ENCODE peak calls at places on chromosomes 13 and 19, in six cellular contexts. One of them, this sample, is unnamed.
A peak's percentile ranks its signal among the peaks of the same experiment; 100 is the strongest.

GRCh38 chr13:101144808-101145419 is 271.4 kb downstream of the NALCN start:
- DNase-seq in breast epithelium: no peak
- DNase-seq in astrocyte of the spinal cord: peak; percentile 74
- DNase-seq in hepatocyte: peak; percentile 83
- DNase-seq in kidney: no peak
- DNase-seq in cardiac muscle cell: peak; percentile 73
- DNase-seq in this sample: peak; percentile 63

GRCh38 chr19:39372047-39372802 is 18.7 kb downstream of the PAF1 start:
- DNase-seq in breast epithelium: peak; percentile 90
- DNase-seq in astrocyte of the spinal cord: peak; percentile 94
- DNase-seq in hepatocyte: peak; percentile 39
- DNase-seq in kidney: peak; percentile 91
- DNase-seq in cardiac muscle cell: peak; percentile 99
- DNase-seq in this sample: peak; percentile 96

GRCh38 chr13:49292742-49293498 is 45.2 kb downstream of the CDADC1 start:
- DNase-seq in breast epithelium: no peak
- DNase-seq in astrocyte of the spinal cord: peak; percentile 89
- DNase-seq in hepatocyte: peak; percentile 74
- DNase-seq in kidney: no peak
- DNase-seq in cardiac muscle cell: peak; percentile 89
- DNase-seq in this sample: peak; percentile 93

GRCh38 chr13:48600374-48601364 is 53.1 kb upstream of the CYSLTR2 start:
- DNase-seq in breast epithelium: no peak
- DNase-seq in astrocyte of the spinal cord: peak; percentile 87
- DNase-seq in hepatocyte: peak; percentile 20
- DNase-seq in kidney: no peak
- DNase-seq in cardiac muscle cell: peak; percentile 96
- DNase-seq in this sample: peak; percentile 92

GRCh38 chr19:45340232-45340898 is at the start of gene KLC3:
- DNase-seq in breast epithelium: no peak
- DNase-seq in astrocyte of the spinal cord: no peak
- DNase-seq in hepatocyte: peak; percentile 85
- DNase-seq in kidney: no peak
- DNase-seq in cardiac muscle cell: no peak
- DNase-seq in this sample: no peak

GRCh38 chr13:57630661-57631606 is 610 bp upstream of the PCDH17 start:
- DNase-seq in breast epithelium: no peak
- DNase-seq in astrocyte of the spinal cord: peak; percentile 67
- DNase-seq in hepatocyte: peak; percentile 35
- DNase-seq in kidney: no peak
- DNase-seq in cardiac muscle cell: peak; percentile 5
- DNase-seq in this sample: peak; percentile 72

GRCh38 chr13:33711441-33711840 is 106.5 kb upstream of the RFC3 start:
- DNase-seq in breast epithelium: no peak
- DNase-seq in astrocyte of the spinal cord: no peak
- DNase-seq in hepatocyte: no peak
- DNase-seq in kidney: no peak
- DNase-seq in cardiac muscle cell: peak; percentile 14
- DNase-seq in this sample: no peak

GRCh38 chr13:113448885-113449692 is 4.2 kb downstream of the ADPRHL1 start:
- DNase-seq in breast epithelium: peak; percentile 55
- DNase-seq in astrocyte of the spinal cord: no peak
- DNase-seq in hepatocyte: peak; percentile 48
- DNase-seq in kidney: peak; percentile 69
- DNase-seq in cardiac muscle cell: no peak
- DNase-seq in this sample: no peak

GRCh38 chr13:112688560-112689497 is 1.0 kb upstream of the ATP11A start:
- DNase-seq in breast epithelium: no peak
- DNase-seq in astrocyte of the spinal cord: peak; percentile 2
- DNase-seq in hepatocyte: no peak
- DNase-seq in kidney: peak; percentile 58
- DNase-seq in cardiac muscle cell: no peak
- DNase-seq in this sample: no peak

GRCh38 chr13:79311456-79311855 is 94.6 kb downstream of the RBM26 start:
- DNase-seq in breast epithelium: no peak
- DNase-seq in astrocyte of the spinal cord: no peak
- DNase-seq in hepatocyte: no peak
- DNase-seq in kidney: no peak
- DNase-seq in cardiac muscle cell: peak; percentile 47
- DNase-seq in this sample: no peak

GRCh38 chr13:59677966-59678814 is 485.5 kb downstream of the DIAPH3 start:
- DNase-seq in breast epithelium: no peak
- DNase-seq in astrocyte of the spinal cord: peak; percentile 71
- DNase-seq in hepatocyte: peak; percentile 72
- DNase-seq in kidney: no peak
- DNase-seq in cardiac muscle cell: peak; percentile 83
- DNase-seq in this sample: peak; percentile 58

GRCh38 chr13:27909378-27909777 is 10.4 kb upstream of the PDX1 start:
- DNase-seq in breast epithelium: no peak
- DNase-seq in astrocyte of the spinal cord: no peak
- DNase-seq in hepatocyte: no peak
- DNase-seq in kidney: no peak
- DNase-seq in cardiac muscle cell: no peak
- DNase-seq in this sample: no peak

GRCh38 chr19:30004403-30004802 is 62.4 kb downstream of the URI1 start:
- DNase-seq in breast epithelium: no peak
- DNase-seq in astrocyte of the spinal cord: no peak
- DNase-seq in hepatocyte: no peak
- DNase-seq in kidney: no peak
- DNase-seq in cardiac muscle cell: no peak
- DNase-seq in this sample: no peak

GRCh38 chr13:102020611-102021216 is 381.1 kb downstream of the FGF14 start:
- DNase-seq in breast epithelium: no peak
- DNase-seq in astrocyte of the spinal cord: peak; percentile 80
- DNase-seq in hepatocyte: no peak
- DNase-seq in kidney: no peak
- DNase-seq in cardiac muscle cell: no peak
- DNase-seq in this sample: peak; percentile 76

GRCh38 chr13:110615322-110616102 is at the start of gene NAXD:
- DNase-seq in breast epithelium: peak; percentile 82
- DNase-seq in astrocyte of the spinal cord: peak; percentile 93
- DNase-seq in hepatocyte: peak; percentile 94
- DNase-seq in kidney: peak; percentile 97
- DNase-seq in cardiac muscle cell: peak; percentile 97
- DNase-seq in this sample: peak; percentile 85
- TF ChIP-seq CTCF in breast epithelium: no peak
- TF ChIP-seq CTCF in astrocyte of the spinal cord: no peak
- TF ChIP-seq CTCF in hepatocyte: no peak
- TF ChIP-seq CTCF in kidney: no peak
- TF ChIP-seq CTCF in cardiac muscle cell: no peak
- TF ChIP-seq CTCF in this sample: no peak

DNA sequence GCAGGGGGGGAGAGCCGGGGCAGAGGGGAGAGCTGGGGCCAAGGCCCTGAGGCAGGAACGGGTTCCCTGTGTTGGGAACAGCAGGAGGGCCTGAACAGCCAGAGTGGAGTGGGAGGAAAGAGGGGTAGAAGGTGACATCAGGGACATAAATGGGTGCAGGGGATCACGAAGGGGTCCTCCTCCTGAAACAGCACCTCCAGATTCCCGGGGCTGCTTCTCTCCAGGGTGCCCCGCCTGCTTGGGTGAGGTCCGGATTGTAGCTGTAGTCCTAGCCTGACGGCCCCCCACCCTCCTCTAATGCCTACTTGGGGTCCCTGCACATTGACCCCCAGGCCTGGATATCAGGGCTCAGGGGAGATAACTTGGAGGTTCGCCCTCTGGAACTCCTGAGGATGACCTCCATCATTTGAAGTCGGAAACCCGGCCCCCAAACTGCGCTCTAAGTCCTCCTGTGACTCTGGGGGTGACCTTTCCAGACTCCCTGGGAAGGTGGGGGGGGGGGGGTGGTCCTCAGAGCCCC is 473 bp upstream of the SCN1B start:
- DNase-seq in breast epithelium: no peak
- DNase-seq in astrocyte of the spinal cord: peak; percentile 26
- DNase-seq in hepatocyte: no peak
- DNase-seq in kidney: no peak
- DNase-seq in cardiac muscle cell: no peak
- DNase-seq in this sample: no peak
- H3K4me3 ChIP-seq in breast epithelium: peak overlapping the region; percentile 87
- H3K4me3 ChIP-seq in astrocyte of the spinal cord: peak overlapping the region; percentile 25
- H3K4me3 ChIP-seq in hepatocyte: no peak overlapping the region
- H3K4me3 ChIP-seq in kidney: no peak overlapping the region
- H3K4me3 ChIP-seq in cardiac muscle cell: peak overlapping the region; percentile 57
- H3K4me3 ChIP-seq in this sample: peak overlapping the region; percentile 32

GRCh38 chr13:71624641-71625040 is 242.4 kb downstream of the DACH1 start:
- DNase-seq in breast epithelium: no peak
- DNase-seq in astrocyte of the spinal cord: no peak
- DNase-seq in hepatocyte: no peak
- DNase-seq in kidney: no peak
- DNase-seq in cardiac muscle cell: peak; percentile 2
- DNase-seq in this sample: no peak

GRCh38 chr13:71619096-71619495 is 247.9 kb downstream of the DACH1 start:
- DNase-seq in breast epithelium: no peak
- DNase-seq in astrocyte of the spinal cord: no peak
- DNase-seq in hepatocyte: no peak
- DNase-seq in kidney: no peak
- DNase-seq in cardiac muscle cell: no peak
- DNase-seq in this sample: no peak

GRCh38 chr13:71625183-71625582 is 241.8 kb downstream of the DACH1 start:
- DNase-seq in breast epithelium: no peak
- DNase-seq in astrocyte of the spinal cord: no peak
- DNase-seq in hepatocyte: no peak
- DNase-seq in kidney: no peak
- DNase-seq in cardiac muscle cell: peak; percentile 9
- DNase-seq in this sample: no peak

GRCh38 chr13:71618154-71618553 is 248.8 kb downstream of the DACH1 start:
- DNase-seq in breast epithelium: no peak
- DNase-seq in astrocyte of the spinal cord: peak; percentile 39
- DNase-seq in hepatocyte: no peak
- DNase-seq in kidney: no peak
- DNase-seq in cardiac muscle cell: peak; percentile 37
- DNase-seq in this sample: peak; percentile 24

DNA sequence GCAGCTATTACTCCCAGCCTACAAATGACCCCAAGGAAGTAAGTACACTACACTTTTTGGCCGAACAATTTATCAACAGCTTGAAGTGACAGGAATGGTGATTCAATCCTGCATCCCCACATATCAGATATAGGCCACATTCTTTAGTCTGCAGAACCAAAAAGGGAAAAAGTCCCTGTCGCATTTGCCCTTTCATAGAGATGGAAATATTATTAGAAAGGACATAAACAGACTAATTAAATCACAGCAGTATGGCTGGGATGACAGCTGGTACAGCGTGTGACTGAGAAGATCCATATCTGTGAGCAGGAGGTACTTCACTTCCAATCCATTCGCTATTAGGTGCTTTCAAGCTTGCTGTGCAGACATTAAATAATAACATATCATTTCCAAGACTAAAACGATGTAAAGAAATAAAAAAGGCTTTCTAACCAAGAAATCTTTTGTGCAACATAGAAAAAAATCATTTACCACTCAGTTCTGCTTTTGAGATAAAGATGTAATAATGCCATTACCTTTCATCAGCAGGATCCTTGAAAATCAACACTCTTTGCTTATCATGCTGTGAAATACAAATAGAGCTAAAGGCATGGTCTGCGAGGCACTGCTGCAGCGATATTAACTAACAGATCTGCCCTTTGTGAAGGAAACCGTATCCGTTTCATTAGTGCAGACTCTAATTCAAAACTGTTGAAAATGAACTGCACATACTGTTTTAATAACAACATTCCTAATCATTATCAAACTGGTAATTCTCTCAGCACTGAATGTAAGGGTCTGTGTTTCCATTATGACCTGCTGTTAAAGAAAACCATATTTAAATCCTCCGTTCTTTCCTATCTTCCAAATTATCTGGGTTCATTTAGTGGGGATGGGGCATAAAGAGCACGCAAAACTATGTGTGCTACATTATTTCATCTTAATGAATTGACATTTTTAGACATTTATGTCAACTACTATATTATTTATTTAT is 245.6 kb downstream of the DACH1 start:
- DNase-seq in breast epithelium: no peak
- DNase-seq in astrocyte of the spinal cord: no peak
- DNase-seq in hepatocyte: no peak
- DNase-seq in kidney: no peak
- DNase-seq in cardiac muscle cell: peak; percentile 5
- DNase-seq in this sample: no peak
- TF ChIP-seq CTCF in breast epithelium: no peak
- TF ChIP-seq CTCF in astrocyte of the spinal cord: no peak
- TF ChIP-seq CTCF in hepatocyte: no peak
- TF ChIP-seq CTCF in kidney: no peak
- TF ChIP-seq CTCF in cardiac muscle cell: no peak
- TF ChIP-seq CTCF in this sample: no peak

DNA sequence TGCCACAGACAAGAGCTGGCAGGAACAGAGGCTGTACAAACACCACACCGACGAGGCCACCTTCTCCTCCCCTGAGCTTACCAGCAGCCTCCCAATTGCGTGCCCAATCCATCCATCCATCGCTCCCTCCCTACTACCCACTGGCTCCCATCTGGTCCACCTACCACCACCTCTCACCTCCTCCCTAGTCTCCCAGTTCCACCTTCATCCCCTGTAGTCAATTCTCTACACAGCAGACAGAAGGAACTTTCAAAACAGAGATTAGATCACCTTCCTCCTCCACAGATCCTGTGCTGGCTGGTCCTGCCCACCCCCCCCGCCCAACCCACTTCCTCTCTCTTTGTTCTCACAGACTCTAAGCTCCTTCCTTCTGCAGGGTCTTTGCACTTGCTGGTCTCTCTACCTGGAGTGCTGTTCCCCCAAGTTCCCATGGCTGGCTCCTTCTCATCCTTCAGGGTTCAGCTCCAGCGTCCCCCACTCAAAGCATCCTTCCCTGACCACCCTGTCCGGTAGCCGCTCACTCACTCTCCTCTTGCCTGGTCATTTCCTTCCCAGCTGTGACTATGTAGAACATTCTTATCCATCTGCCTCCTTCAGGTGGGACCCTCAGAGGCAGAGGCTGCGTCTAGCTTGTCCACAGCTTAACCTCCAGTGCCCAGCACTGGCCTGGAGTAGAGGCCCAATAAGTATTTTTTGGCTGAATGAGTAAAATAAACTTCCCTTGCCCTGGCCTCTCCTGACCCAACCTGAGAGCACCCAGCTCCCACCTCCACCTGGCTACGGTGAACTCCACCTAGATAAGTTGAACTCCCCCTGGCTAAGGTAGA is 23.0 kb downstream of the PIN1 start:
- DNase-seq in breast epithelium: no peak
- DNase-seq in astrocyte of the spinal cord: no peak
- DNase-seq in hepatocyte: no peak
- DNase-seq in kidney: no peak
- DNase-seq in cardiac muscle cell: no peak
- DNase-seq in this sample: no peak
- H3K4me3 ChIP-seq in breast epithelium: no peak overlapping the region
- H3K4me3 ChIP-seq in astrocyte of the spinal cord: no peak overlapping the region
- H3K4me3 ChIP-seq in hepatocyte: no peak overlapping the region
- H3K4me3 ChIP-seq in kidney: no peak overlapping the region
- H3K4me3 ChIP-seq in cardiac muscle cell: no peak overlapping the region
- H3K4me3 ChIP-seq in this sample: no peak overlapping the region

GRCh38 chr13:88926890-88927502 is 1255.8 kb downstream of the SLITRK5 start:
- DNase-seq in breast epithelium: no peak
- DNase-seq in astrocyte of the spinal cord: no peak
- DNase-seq in hepatocyte: no peak
- DNase-seq in kidney: peak; percentile 43
- DNase-seq in cardiac muscle cell: no peak
- DNase-seq in this sample: no peak
- TF ChIP-seq CTCF in breast epithelium: no peak
- TF ChIP-seq CTCF in astrocyte of the spinal cord: no peak
- TF ChIP-seq CTCF in hepatocyte: no peak
- TF ChIP-seq CTCF in kidney: no peak
- TF ChIP-seq CTCF in cardiac muscle cell: no peak
- TF ChIP-seq CTCF in this sample: no peak